ENCODE peak calls at places on chromosomes 2 and 18, in five cellular contexts. H, F, M, L and O are unnamed samples.

GRCh38 chr18:35345460-35345921 is 1.3 kb upstream of the ZNF24 start:
- DNase-seq in M (no peak), L (no peak), H (no peak), F (no peak), O (peak)

GRCh38 chr2:58644992-58645391 is 403.9 kb upstream of the FANCL start:
- DNase-seq in H (no peak), M (no peak), F (no peak), L (no peak), O (peak)

GRCh38 chr2:20350105-20350712 is 435 bp downstream of the PUM2 start:
- DNase-seq in M (no peak), H (peak), L (peak), F (peak), O (no peak)

GRCh38 chr2:242040681-242041080 is 171.2 kb downstream of the RTP5 start:
- DNase-seq in M (no peak), L (no peak), F (no peak), H (no peak), O (no peak)

GRCh38 chr2:162490052-162490717 is 146.3 kb downstream of the GCA start:
- DNase-seq in H (no peak), M (no peak), F (no peak), L (no peak), O (no peak)

GRCh38 chr2:64730551-64731305 is 77.0 kb upstream of the SERTAD2 start:
- DNase-seq in M (no peak), F (peak), L (no peak), H (no peak), O (no peak)

GRCh38 chr18:48338915-48339314 is 70.3 kb downstream of the ZBTB7C start:
- DNase-seq in F (no peak), M (no peak), H (no peak), L (no peak), O (no peak)

GRCh38 chr2:204110250-204111183 is 174.0 kb downstream of the ICOS start:
- DNase-seq in M (no peak), L (no peak), H (no peak), F (no peak), O (no peak)

GRCh38 chr2:18664421-18664820 is 75.1 kb upstream of the NT5C1B start:
- DNase-seq in F (no peak), H (no peak), L (no peak), M (no peak), O (no peak)

GRCh38 chr2:160901631-160902030 is 258.6 kb upstream of the TANK start:
- DNase-seq in M (no peak), L (no peak), F (no peak), H (no peak), O (no peak)

GRCh38 chr2:100185105-100185504 is 42.7 kb upstream of the AFF3 start:
- DNase-seq in H (no peak), L (no peak), M (no peak), F (no peak), O (no peak)

GRCh38 chr2:160257015-160257741 is 57.1 kb upstream of the ITGB6 start:
- DNase-seq in L (no peak), H (no peak), M (no peak), F (no peak), O (no peak)

GRCh38 chr18:9708057-9708881 is at the start of gene RAB31:
- DNase-seq in M (no peak), F (peak), H (peak), L (peak), O (peak)

GRCh38 chr18:54607213-54607934 is 16.3 kb downstream of the DYNAP start:
- DNase-seq in H (peak), L (no peak), F (no peak), M (no peak), O (peak)

GRCh38 chr18:8140841-8141501 is 468.3 kb upstream of the RAB12 start:
- DNase-seq in L (peak), M (no peak), F (no peak), H (no peak), O (no peak)

GRCh38 chr2:73593676-73594075 is 48.5 kb downstream of the NAT8 start:
- DNase-seq in L (no peak), F (no peak), M (no peak), H (no peak), O (no peak)

GRCh38 chr2:68126561-68126960 is 31.1 kb upstream of the PNO1 start:
- DNase-seq in M (no peak), L (no peak), F (no peak), H (no peak), O (no peak)

GRCh38 chr2:30026091-30027055 is 105.0 kb upstream of the ALK start:
- DNase-seq in M (peak), L (peak), H (peak), F (peak), O (peak)
- TF ChIP-seq JUND in M (no peak), L (no peak), H (no peak), F (no peak), O (no peak)

DNA sequence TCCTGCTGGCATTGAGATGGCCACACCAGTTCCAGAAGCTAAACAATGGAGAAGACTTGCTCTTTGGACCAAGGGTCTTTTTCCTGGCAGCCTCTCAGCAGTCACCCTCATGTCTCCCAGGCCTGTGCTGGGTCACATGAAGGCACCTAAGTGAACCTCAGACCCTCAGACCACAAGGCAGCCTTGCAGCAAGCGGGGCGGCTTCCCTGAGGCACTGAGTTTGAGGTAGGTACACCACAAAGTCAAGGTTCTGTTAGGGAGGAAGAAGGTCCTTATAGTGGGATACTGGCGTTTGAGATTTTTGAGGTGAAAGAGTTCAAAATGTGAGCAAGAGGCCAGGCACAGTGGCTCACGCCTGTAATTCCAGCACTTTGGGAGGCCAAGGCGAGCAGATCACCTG is 8.5 kb upstream of the PRELID3A start:
- DNase-seq in H (no peak), M (no peak), F (no peak), L (no peak), O (no peak)
- TF ChIP-seq JUND in H (no peak), M (no peak), F (no peak), L (no peak), O (no peak)

DNA sequence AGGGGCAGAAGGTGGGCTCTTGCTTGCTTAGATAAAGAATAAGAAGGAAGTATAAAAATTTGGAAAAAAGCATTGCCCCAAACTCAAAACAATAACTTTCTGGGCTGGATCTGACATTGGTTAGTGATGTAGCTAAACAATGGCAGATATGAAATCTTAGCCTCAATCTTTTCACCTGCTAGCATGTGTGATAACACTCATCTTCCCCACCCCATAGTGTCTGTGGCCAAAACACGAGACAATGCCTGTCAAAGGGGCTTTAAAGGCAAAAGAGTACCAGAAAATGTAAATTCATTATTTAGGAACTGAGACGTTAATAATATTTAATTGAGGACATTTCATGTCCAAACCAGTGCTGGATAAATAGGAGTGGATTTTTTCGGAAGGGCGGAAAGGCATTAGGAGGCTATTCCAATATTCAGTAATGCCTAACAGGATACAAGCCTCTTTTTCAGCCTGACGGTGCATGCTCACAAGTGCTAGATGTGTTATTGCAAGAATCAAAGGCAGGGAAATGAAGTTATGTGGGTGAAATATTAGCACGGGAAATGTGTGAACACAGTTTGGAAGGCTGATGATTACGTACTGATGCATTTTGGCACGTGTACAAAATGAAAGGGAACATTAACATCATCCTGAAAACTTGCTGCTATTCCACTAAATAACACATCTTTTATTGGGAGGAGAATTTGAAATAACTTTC is 395.7 kb downstream of the GALR1 start:
- DNase-seq in L (no peak), H (no peak), F (no peak), M (no peak), O (no peak)
- TF ChIP-seq JUND in L (no peak), H (no peak), F (no peak), M (no peak), O (no peak)

GRCh38 chr2:127897531-127898187 is 11.9 kb upstream of the AMMECR1L start:
- DNase-seq in F (no peak), M (no peak), H (no peak), L (no peak), O (no peak)

GRCh38 chr2:127906206-127906926 is 20.6 kb upstream of the AMMECR1L start:
- DNase-seq in H (peak), F (no peak), M (no peak), L (peak), O (no peak)

GRCh38 chr2:127901339-127902072 is 15.8 kb upstream of the AMMECR1L start:
- DNase-seq in M (no peak), F (no peak), H (no peak), L (no peak), O (no peak)
- TF ChIP-seq JUND in M (no peak), F (no peak), H (no peak), L (no peak), O (no peak)

GRCh38 chr2:41544709-41545108 is 503.1 kb upstream of the PKDCC start:
- DNase-seq in L (no peak), H (no peak), M (no peak), F (no peak), O (no peak)
- TF ChIP-seq JUND in L (no peak), H (no peak), M (no peak), F (no peak), O (no peak)

GRCh38 chr18:3441290-3441689 is 8.7 kb upstream of the TGIF1 start:
- DNase-seq in L (no peak), F (peak), H (no peak), M (no peak), O (peak)
- TF ChIP-seq JUND in L (no peak), F (no peak), H (no peak), M (no peak), O (no peak)

GRCh38 chr18:21363411-21363810 is 121.4 kb downstream of the GREB1L start:
- DNase-seq in L (no peak), H (no peak), M (no peak), F (no peak), O (no peak)
- TF ChIP-seq JUND in L (no peak), H (no peak), M (no peak), F (no peak), O (no peak)